ENCODE peak calls at places on chromosomes 11 and 22, in four cellular contexts. J, I, E and K are unnamed samples.

GRCh38 chr22:17305076-17305475 is 64.2 kb upstream of the CECR2 start:
- DNase-seq in J (no peak), I (no peak), E (no peak), K (peak; percentile 2)

GRCh38 chr11:130474637-130475400 is 26.4 kb downstream of the ADAMTS15 start:
- DNase-seq in J (no peak), I (no peak), E (no peak), K (no peak)

GRCh38 chr11:57599381-57599780 is 1.9 kb downstream of the SERPING1 start:
- DNase-seq in J (no peak), I (no peak), E (no peak), K (no peak)

GRCh38 chr11:96744697-96745096 is 354.9 kb downstream of the JRKL start:
- DNase-seq in J (no peak), I (no peak), E (no peak), K (no peak)

GRCh38 chr22:24466831-24467249 is 28.3 kb upstream of the UPB1 start:
- DNase-seq in J (peak; percentile 67), I (no peak), E (no peak), K (no peak)

GRCh38 chr11:59184876-59185275 is 12.9 kb downstream of the DTX4 start:
- DNase-seq in J (no peak), I (no peak), E (no peak), K (no peak)

GRCh38 chr11:27795955-27796861 is 96.0 kb upstream of the BDNF start:
- DNase-seq in J (peak; percentile 12), I (no peak), E (no peak), K (no peak)

GRCh38 chr11:64891215-64891848 is 12.9 kb upstream of the EHD1 start:
- DNase-seq in J (no peak), I (no peak), E (no peak), K (no peak)

GRCh38 chr11:83092488-83093384 is 21.0 kb upstream of the RAB30 start:
- DNase-seq in J (no peak), I (peak; percentile 98), E (no peak), K (no peak)

GRCh38 chr11:31780078-31780971 is 30.8 kb downstream of the PAX6 start:
- DNase-seq in J (no peak), I (no peak), E (no peak), K (no peak)

GRCh38 chr11:65911682-65912568 is 6.9 kb downstream of the C11orf68 start:
- DNase-seq in J (peak; percentile 68), I (no peak), E (no peak), K (peak; percentile 34)

GRCh38 chr22:19885841-19886592 is 31.3 kb upstream of the GNB1L start:
- DNase-seq in J (no peak), I (no peak), E (no peak), K (no peak)

GRCh38 chr11:25441432-25441831 is 890.5 kb upstream of the ANO3 start:
- DNase-seq in J (no peak), I (no peak), E (no peak), K (no peak)

GRCh38 chr11:130674686-130675085 is 226.2 kb downstream of the ADAMTS15 start:
- DNase-seq in J (no peak), I (no peak), E (no peak), K (no peak)

GRCh38 chr11:115493488-115493887 is 10.7 kb downstream of the CADM1 start:
- DNase-seq in J (no peak), I (no peak), E (no peak), K (no peak)

GRCh38 chr11:95641506-95641905 is 148.1 kb downstream of the FAM76B start:
- DNase-seq in J (no peak), I (no peak), E (peak; percentile 60), K (no peak)

GRCh38 chr11:26947904-26948639 is 45.8 kb upstream of the FIBIN start:
- DNase-seq in J (no peak), I (no peak), E (no peak), K (no peak)

GRCh38 chr11:128419012-128419767 is 168.2 kb downstream of the ETS1 start:
- DNase-seq in J (no peak), I (no peak), E (no peak), K (no peak)

GRCh38 chr11:106608677-106609076 is 409.6 kb downstream of the GUCY1A2 start:
- DNase-seq in J (no peak), I (no peak), E (no peak), K (no peak)

GRCh38 chr22:49349841-49350381 is 477.8 kb downstream of the BRD1 start:
- DNase-seq in J (no peak), I (no peak), E (no peak), K (no peak)

GRCh38 chr11:117610901-117611300 is 186.1 kb downstream of the DSCAML1 start:
- DNase-seq in J (no peak), I (no peak), E (no peak), K (no peak)

GRCh38 chr11:15289718-15290117 is 175.0 kb downstream of the INSC start:
- DNase-seq in J (no peak), I (no peak), E (no peak), K (no peak)

GRCh38 chr22:18000441-18001039 is 23.8 kb downstream of the MICAL3 start:
- DNase-seq in J (peak; percentile 37), I (no peak), E (no peak), K (no peak)

DNA sequence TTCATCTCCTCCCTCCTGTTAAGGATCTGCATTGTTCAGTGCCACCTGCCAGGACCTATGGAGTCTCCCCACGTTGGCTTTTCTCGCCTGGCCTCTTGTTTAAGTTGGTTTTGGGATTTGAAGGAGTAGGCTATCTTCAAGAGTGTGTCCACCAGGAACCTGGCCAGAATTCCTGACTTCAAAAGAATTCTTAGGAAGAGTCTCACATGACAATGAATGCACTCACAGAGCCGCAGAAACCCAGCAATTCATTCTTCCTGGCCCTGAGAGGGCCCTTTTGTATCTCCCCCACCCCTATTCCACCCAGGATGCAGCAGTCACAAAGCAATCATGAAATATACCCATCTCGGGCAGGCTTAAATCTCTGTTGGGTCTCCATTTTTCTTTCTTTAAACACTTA is 506.8 kb downstream of the NTM start:
- DNase-seq in J (no peak), I (no peak), E (no peak), K (no peak)
- TF ChIP-seq FOXK2 in J (no peak), I (no peak), E (no peak), K (no peak)

GRCh38 chr22:33028191-33028700 is 29.9 kb downstream of the SYN3 start:
- DNase-seq in J (no peak), I (no peak), E (no peak), K (no peak)
- TF ChIP-seq FOXK2 in J (no peak), I (no peak), E (no peak), K (no peak)

GRCh38 chr22:47901911-47902310 is 1139.5 kb downstream of the TBC1D22A start:
- DNase-seq in J (no peak), I (no peak), E (no peak), K (no peak)
- TF ChIP-seq FOXK2 in J (no peak), I (no peak), E (no peak), K (no peak)

DNA sequence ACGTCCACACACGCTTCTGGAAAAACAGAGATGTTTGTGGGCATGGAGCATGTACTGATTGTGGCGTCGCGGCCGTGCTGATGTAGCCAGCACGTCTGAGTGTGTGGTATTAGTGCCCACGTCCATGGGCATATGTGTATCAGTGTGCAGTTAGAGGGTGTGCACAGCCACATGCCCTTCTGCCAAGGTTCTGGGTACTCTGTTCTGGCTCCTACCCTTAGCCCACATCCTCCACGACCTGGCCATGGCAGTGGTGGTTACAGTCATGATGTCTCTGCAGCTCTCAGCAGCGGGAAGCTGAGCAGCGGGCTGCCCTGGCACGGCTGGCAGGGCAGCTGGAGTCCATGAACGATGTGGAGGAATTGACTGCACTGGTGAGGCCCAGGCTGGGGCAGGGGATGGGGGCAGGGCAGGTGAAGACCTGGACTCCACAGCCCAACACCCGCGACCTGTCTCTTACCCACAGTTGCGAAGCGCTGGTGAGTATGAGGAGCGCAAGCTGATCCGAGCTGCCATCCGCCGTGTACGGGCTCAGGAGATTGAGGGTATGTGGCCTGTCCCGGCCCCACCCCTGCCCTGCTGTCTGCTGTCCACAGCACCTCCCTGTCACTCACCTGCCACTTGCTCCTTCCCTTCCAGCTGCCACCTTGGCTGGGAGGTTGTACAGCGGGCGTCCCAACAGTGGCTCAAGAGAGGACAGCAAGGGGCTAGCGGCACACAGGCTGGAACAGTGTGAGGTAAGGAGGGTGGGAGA is 7.3 kb downstream of the SMTN start:
- DNase-seq in J (no peak), I (no peak), E (no peak), K (no peak)
- TF ChIP-seq FOXK2 in J (no peak), I (no peak), E (no peak), K (no peak)

GRCh38 chr22:32932176-32932575 is 126.0 kb downstream of the SYN3 start:
- DNase-seq in J (no peak), I (peak; percentile 31), E (no peak), K (no peak)

GRCh38 chr22:32920734-32921133 is 119.2 kb downstream of the TIMP3 start:
- DNase-seq in J (no peak), I (no peak), E (no peak), K (no peak)

DNA sequence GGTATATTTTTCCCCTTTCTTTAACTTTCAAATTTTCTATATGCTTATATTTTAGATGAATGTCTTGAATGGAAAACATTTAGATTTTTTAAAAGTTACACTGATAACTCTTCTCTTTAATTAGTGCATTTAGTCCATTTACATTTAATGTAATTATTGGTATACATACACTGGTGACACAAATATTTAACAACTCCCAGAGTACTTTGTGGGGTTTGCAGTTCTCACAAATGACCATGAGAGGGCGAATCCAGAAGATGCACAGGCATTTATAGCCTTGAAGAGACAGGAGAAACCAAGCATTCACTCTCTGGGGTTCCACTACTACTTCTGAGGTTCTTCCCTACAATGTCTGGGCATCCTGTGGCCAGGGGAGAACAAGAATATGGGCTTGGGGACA is 125.1 kb downstream of the TIMP3 start:
- DNase-seq in J (peak; percentile 41), I (peak; percentile 44), E (no peak), K (peak; percentile 19)
- TF ChIP-seq FOXK2 in J (no peak), I (no peak), E (no peak), K (no peak)

DNA sequence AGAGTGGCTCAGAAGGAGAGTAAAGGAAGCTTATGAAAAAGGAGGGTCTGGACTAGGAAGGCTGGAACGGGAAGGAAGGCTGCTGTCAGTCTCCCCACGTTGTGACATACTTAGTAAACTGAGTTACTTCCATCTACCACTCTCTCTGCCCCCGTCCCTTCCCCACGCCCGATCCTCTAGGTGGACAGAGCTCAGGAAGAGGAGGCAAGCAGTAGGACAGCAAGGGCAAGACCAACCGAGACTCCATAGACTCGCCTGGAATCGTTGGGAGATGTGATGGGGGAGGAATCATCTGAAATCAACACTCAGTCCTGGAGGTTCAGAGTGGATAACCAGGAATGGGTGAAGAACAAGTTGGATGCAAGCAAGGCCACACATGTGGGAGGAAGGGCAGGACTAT is 240.7 kb downstream of the BUD13 start:
- DNase-seq in J (no peak), I (no peak), E (no peak), K (no peak)
- TF ChIP-seq FOXK2 in J (no peak), I (no peak), E (no peak), K (no peak)

GRCh38 chr11:36186340-36186739 is 102.9 kb downstream of the COMMD9 start:
- DNase-seq in J (no peak), I (no peak), E (no peak), K (no peak)
- TF ChIP-seq FOXK2 in J (no peak), I (no peak), E (no peak), K (no peak)

GRCh38 chr11:269146-269890 is 8.9 kb upstream of the NLRP6 start:
- DNase-seq in J (no peak), I (peak; percentile 21), E (peak; percentile 99), K (peak; percentile 38)
- TF ChIP-seq FOXK2 in J (no peak), I (no peak), E (peak; percentile 91), K (peak; percentile 93)